ENCODE peak calls at places on chromosome 3, in four cellular contexts. One of them, this sample, is unnamed.

GRCh38 chr3:13459605-13460340 is 20.3 kb upstream of the HDAC11 start:
- DNase-seq in SK-N-SH: no peak
- DNase-seq in heart right ventricle: no peak
- DNase-seq in CD8-positive, alpha-beta T cell: no peak
- DNase-seq in this sample: peak

GRCh38 chr3:48565591-48566400 is 2.2 kb upstream of the UCN2 start:
- DNase-seq in SK-N-SH: no peak
- DNase-seq in CD8-positive, alpha-beta T cell: no peak
- DNase-seq in heart right ventricle: no peak
- DNase-seq in this sample: no peak

GRCh38 chr3:55870576-55870975 is 383.5 kb upstream of the WNT5A start:
- DNase-seq in CD8-positive, alpha-beta T cell: no peak
- DNase-seq in heart right ventricle: no peak
- DNase-seq in SK-N-SH: no peak
- DNase-seq in this sample: no peak

GRCh38 chr3:3586843-3587626 is 212.2 kb upstream of the LRRN1 start:
- DNase-seq in CD8-positive, alpha-beta T cell: no peak
- DNase-seq in heart right ventricle: no peak
- DNase-seq in SK-N-SH: no peak
- DNase-seq in this sample: no peak

GRCh38 chr3:197297020-197297419 is 1.4 kb downstream of the DLG1 start:
- DNase-seq in CD8-positive, alpha-beta T cell: no peak
- DNase-seq in heart right ventricle: no peak
- DNase-seq in SK-N-SH: no peak
- DNase-seq in this sample: no peak

GRCh38 chr3:40975711-40976121 is 223.6 kb upstream of the CTNNB1 start:
- DNase-seq in CD8-positive, alpha-beta T cell: no peak
- DNase-seq in heart right ventricle: no peak
- DNase-seq in SK-N-SH: no peak
- DNase-seq in this sample: no peak

GRCh38 chr3:15153103-15153502 is 52.9 kb upstream of the CAPN7 start:
- DNase-seq in heart right ventricle: no peak
- DNase-seq in CD8-positive, alpha-beta T cell: no peak
- DNase-seq in SK-N-SH: no peak
- DNase-seq in this sample: no peak

GRCh38 chr3:138974467-138974866 is 27.4 kb downstream of the FOXL2NB start:
- DNase-seq in CD8-positive, alpha-beta T cell: no peak
- DNase-seq in SK-N-SH: no peak
- DNase-seq in heart right ventricle: no peak
- DNase-seq in this sample: no peak

GRCh38 chr3:136266468-136266867 is 16.3 kb downstream of the PCCB start:
- DNase-seq in CD8-positive, alpha-beta T cell: no peak
- DNase-seq in heart right ventricle: no peak
- DNase-seq in SK-N-SH: no peak
- DNase-seq in this sample: no peak

GRCh38 chr3:10185804-10186762 is 21.4 kb downstream of the IRAK2 start:
- DNase-seq in heart right ventricle: no peak
- DNase-seq in SK-N-SH: no peak
- DNase-seq in CD8-positive, alpha-beta T cell: no peak
- DNase-seq in this sample: no peak

GRCh38 chr3:126124896-126125295 is 41.0 kb upstream of the SLC41A3 start:
- DNase-seq in heart right ventricle: peak
- DNase-seq in SK-N-SH: no peak
- DNase-seq in CD8-positive, alpha-beta T cell: no peak
- DNase-seq in this sample: peak

GRCh38 chr3:186487819-186488218 is 56.4 kb downstream of the CRYGS start:
- DNase-seq in SK-N-SH: no peak
- DNase-seq in CD8-positive, alpha-beta T cell: no peak
- DNase-seq in heart right ventricle: no peak
- DNase-seq in this sample: peak

GRCh38 chr3:135513106-135514063 is 452.1 kb upstream of the PPP2R3A start:
- DNase-seq in heart right ventricle: no peak
- DNase-seq in SK-N-SH: no peak
- DNase-seq in CD8-positive, alpha-beta T cell: no peak
- DNase-seq in this sample: peak

GRCh38 chr3:148319161-148319915 is 378.4 kb upstream of the AGTR1 start:
- DNase-seq in SK-N-SH: no peak
- DNase-seq in CD8-positive, alpha-beta T cell: no peak
- DNase-seq in heart right ventricle: no peak
- DNase-seq in this sample: no peak

GRCh38 chr3:14494973-14495300 is 45.2 kb downstream of the GRIP2 start:
- DNase-seq in CD8-positive, alpha-beta T cell: no peak
- DNase-seq in SK-N-SH: no peak
- DNase-seq in heart right ventricle: no peak
- DNase-seq in this sample: no peak

GRCh38 chr3:112134335-112135124 is 1.5 kb upstream of the GCSAM start:
- DNase-seq in SK-N-SH: peak
- DNase-seq in CD8-positive, alpha-beta T cell: no peak
- DNase-seq in heart right ventricle: no peak
- DNase-seq in this sample: no peak

GRCh38 chr3:101518421-101518871 is 5.4 kb upstream of the SENP7 start:
- DNase-seq in SK-N-SH: no peak
- DNase-seq in heart right ventricle: no peak
- DNase-seq in CD8-positive, alpha-beta T cell: peak
- DNase-seq in this sample: no peak

GRCh38 chr3:197336348-197336747 is 37.9 kb upstream of the DLG1 start:
- DNase-seq in heart right ventricle: no peak
- DNase-seq in SK-N-SH: no peak
- DNase-seq in CD8-positive, alpha-beta T cell: no peak
- DNase-seq in this sample: peak

GRCh38 chr3:72317491-72317890 is 530.8 kb downstream of the SHQ1 start:
- DNase-seq in SK-N-SH: no peak
- DNase-seq in CD8-positive, alpha-beta T cell: no peak
- DNase-seq in heart right ventricle: no peak
- DNase-seq in this sample: no peak

GRCh38 chr3:6717026-6717943 is 143.6 kb upstream of the GRM7 start:
- DNase-seq in CD8-positive, alpha-beta T cell: no peak
- DNase-seq in heart right ventricle: no peak
- DNase-seq in SK-N-SH: no peak
- DNase-seq in this sample: no peak

GRCh38 chr3:197303452-197303851 is 5.0 kb upstream of the DLG1 start:
- DNase-seq in CD8-positive, alpha-beta T cell: no peak
- DNase-seq in SK-N-SH: no peak
- DNase-seq in heart right ventricle: no peak
- DNase-seq in this sample: no peak

GRCh38 chr3:45841701-45842491 is at the start of gene LZTFL1:
- DNase-seq in SK-N-SH: peak
- DNase-seq in CD8-positive, alpha-beta T cell: peak
- DNase-seq in heart right ventricle: peak
- DNase-seq in this sample: peak
- TF ChIP-seq CTCF in SK-N-SH: no peak
- TF ChIP-seq CTCF in CD8-positive, alpha-beta T cell: no peak
- TF ChIP-seq CTCF in heart right ventricle: no peak
- TF ChIP-seq CTCF in this sample: no peak

DNA sequence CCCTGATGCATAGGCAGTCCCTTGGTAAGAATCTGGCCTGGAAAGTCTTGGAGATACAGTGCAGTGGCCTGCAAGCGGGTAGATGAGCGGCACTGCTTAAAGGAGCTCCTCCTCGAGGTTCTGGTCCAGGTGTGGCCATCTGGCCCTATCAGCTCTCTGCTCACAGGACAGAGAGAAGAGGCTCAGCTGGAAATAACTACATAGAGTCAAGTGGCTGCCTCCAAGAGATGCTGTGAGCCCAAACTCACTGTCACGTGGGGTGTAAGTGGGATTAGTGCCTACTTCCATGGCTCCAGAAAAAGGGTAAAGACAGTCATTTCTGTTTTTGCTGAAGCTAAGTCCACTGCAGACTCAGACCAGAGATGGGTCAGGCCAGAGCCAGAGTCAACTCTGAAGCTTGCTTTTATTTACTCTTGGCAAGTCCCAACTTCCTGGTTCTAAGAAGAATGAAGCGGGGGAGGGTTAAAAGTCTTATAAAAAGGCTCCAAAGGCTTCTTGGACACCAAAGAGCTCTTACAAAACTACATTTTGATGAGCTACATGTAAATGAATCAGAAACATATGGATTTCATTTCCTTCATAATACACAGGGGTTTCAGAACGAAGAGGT is 77.2 kb downstream of the PDZRN3 start:
- DNase-seq in CD8-positive, alpha-beta T cell: no peak
- DNase-seq in heart right ventricle: no peak
- DNase-seq in SK-N-SH: no peak
- DNase-seq in this sample: no peak
- H3K4me3 ChIP-seq in CD8-positive, alpha-beta T cell: no peak
- H3K4me3 ChIP-seq in heart right ventricle: no peak
- H3K4me3 ChIP-seq in SK-N-SH: no peak
- H3K4me3 ChIP-seq in this sample: no peak

DNA sequence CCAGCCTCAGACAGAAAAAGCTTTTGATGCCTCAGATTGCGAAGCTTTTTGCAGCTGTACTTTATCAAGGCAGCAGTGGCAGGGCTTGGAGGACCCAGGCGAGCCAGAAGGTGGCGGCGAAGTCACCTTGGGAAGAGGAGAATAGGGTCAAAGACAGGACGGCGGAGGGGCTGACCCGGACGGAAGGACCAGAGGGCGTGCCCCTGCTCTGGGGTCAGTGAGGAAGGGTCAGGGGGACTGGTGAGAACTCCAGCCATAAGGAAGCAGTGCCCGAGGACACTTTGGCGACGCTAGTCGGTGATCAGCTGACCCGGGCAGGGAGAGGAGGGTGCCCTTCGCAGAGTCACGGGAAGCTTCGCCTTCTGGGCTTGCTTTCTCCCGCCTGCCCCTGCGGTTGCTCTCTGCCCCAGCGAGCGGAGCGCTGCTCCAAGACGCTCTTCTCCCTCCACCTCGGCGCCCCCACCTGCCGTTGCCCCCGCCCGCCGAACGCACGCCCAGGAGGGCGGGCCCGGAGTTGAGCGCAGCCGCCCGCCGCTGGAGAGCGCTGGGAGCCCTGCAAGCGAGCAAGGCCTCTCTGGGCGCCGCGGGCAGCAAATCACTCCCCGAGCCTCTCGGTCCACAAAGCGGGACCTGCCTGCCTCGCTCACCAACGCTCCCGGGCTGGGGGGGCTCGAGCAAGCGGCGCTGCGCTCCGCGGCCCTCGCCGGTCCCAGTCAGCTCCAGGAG is 1.4 kb downstream of the CADPS start:
- DNase-seq in SK-N-SH: peak
- DNase-seq in CD8-positive, alpha-beta T cell: no peak
- DNase-seq in heart right ventricle: peak
- DNase-seq in this sample: peak
- TF ChIP-seq CTCF in SK-N-SH: peak
- TF ChIP-seq CTCF in CD8-positive, alpha-beta T cell: no peak
- TF ChIP-seq CTCF in heart right ventricle: no peak
- TF ChIP-seq CTCF in this sample: peak

GRCh38 chr3:65479118-65479517 is 559.6 kb downstream of the MAGI1 start:
- DNase-seq in SK-N-SH: no peak
- DNase-seq in heart right ventricle: no peak
- DNase-seq in CD8-positive, alpha-beta T cell: no peak
- DNase-seq in this sample: peak
- H3K4me3 ChIP-seq in SK-N-SH: no peak
- H3K4me3 ChIP-seq in heart right ventricle: no peak
- H3K4me3 ChIP-seq in CD8-positive, alpha-beta T cell: no peak
- H3K4me3 ChIP-seq in this sample: no peak

GRCh38 chr3:66817946-66818557 is 180.1 kb upstream of the KBTBD8 start:
- DNase-seq in CD8-positive, alpha-beta T cell: no peak
- DNase-seq in heart right ventricle: peak
- DNase-seq in SK-N-SH: no peak
- DNase-seq in this sample: peak

GRCh38 chr3:66812126-66812525 is 186.0 kb upstream of the KBTBD8 start:
- DNase-seq in SK-N-SH: no peak
- DNase-seq in heart right ventricle: no peak
- DNase-seq in CD8-positive, alpha-beta T cell: no peak
- DNase-seq in this sample: no peak

GRCh38 chr3:66812741-66813140 is 185.4 kb upstream of the KBTBD8 start:
- DNase-seq in heart right ventricle: no peak
- DNase-seq in SK-N-SH: no peak
- DNase-seq in CD8-positive, alpha-beta T cell: no peak
- DNase-seq in this sample: no peak

GRCh38 chr3:66819993-66820501 is 178.1 kb upstream of the KBTBD8 start:
- DNase-seq in CD8-positive, alpha-beta T cell: no peak
- DNase-seq in SK-N-SH: no peak
- DNase-seq in heart right ventricle: no peak
- DNase-seq in this sample: no peak

DNA sequence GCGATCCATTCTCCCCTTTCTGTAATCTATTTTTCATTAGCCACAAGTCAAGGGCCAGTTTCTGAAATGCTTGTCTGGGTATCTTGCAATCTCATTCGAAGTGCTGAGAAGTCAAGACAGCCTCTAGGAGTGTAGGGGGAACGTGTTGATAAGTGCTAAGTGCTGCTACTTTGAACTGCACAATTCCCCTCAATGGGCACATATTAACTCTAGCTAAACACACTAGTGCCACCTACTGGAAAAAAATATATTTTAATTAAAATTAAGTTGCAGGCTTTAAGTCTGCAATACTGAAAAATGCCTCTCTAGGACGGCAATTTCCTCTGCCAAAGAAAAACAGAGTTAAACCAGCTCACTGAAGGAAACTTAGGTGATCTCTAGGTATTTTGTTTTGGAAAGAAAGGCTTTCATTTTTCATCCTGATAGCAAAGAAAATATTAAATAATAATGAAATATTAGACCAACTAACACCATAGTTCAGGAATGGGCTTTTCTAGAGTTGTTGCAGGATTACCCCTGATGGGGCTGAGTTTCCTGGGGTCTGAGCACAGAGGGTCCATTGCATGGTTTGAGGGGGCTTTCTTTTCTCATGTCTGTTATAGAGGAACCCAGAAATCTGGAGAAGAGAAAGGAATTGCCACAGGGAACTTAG is 181.9 kb upstream of the KBTBD8 start:
- DNase-seq in heart right ventricle: no peak
- DNase-seq in CD8-positive, alpha-beta T cell: no peak
- DNase-seq in SK-N-SH: peak
- DNase-seq in this sample: no peak
- TF ChIP-seq CTCF in heart right ventricle: peak
- TF ChIP-seq CTCF in CD8-positive, alpha-beta T cell: peak
- TF ChIP-seq CTCF in SK-N-SH: peak
- TF ChIP-seq CTCF in this sample: peak